ENCODE peak calls at places on chromosomes 4 and X, in five cellular contexts. O, W, I, V and K are unnamed samples.

GRCh38 chr4:47251363-47252135 is 212.0 kb downstream of the COMMD8 start:
- DNase-seq in O (no peak), W (no peak), I (no peak), V (no peak), K (no peak)

GRCh38 chr4:25146076-25146475 is 14.2 kb downstream of the SEPSECS start:
- DNase-seq in O (no peak), W (no peak), I (no peak), V (no peak), K (no peak)

GRCh38 chr4:56655209-56655626 is 25.9 kb downstream of the HOPX start:
- DNase-seq in O (peak; percentile 14), W (no peak), I (no peak), V (no peak), K (no peak)

GRCh38 chr4:119580293-119580692 is 48.3 kb downstream of the PDE5A start:
- DNase-seq in O (no peak), W (no peak), I (no peak), V (no peak), K (no peak)

GRCh38 chr4:173461170-173461569 is 62.3 kb upstream of the SCRG1 start:
- DNase-seq in O (no peak), W (no peak), I (no peak), V (no peak), K (no peak)

GRCh38 chr4:147207941-147208340 is 262.3 kb upstream of the TTC29 start:
- DNase-seq in O (no peak), W (no peak), I (no peak), V (no peak), K (no peak)

GRCh38 chr4:89723096-89723495 is 113.9 kb downstream of the SNCA start:
- DNase-seq in O (no peak), W (no peak), I (no peak), V (no peak), K (no peak)

GRCh38 chr4:174198396-174199179 is 84.9 kb downstream of the FBXO8 start:
- DNase-seq in O (no peak), W (no peak), I (peak; percentile 92), V (no peak), K (no peak)

GRCh38 chrX:109199726-109200125 is 282.2 kb downstream of the GUCY2F start:
- DNase-seq in O (no peak), W (no peak), I (peak; percentile 5), V (no peak), K (no peak)
- H3K27me3 ChIP-seq in O (no peaks in the 10 kb centered on the region), W (no peaks in the 10 kb centered on the region), I (no peaks in the 10 kb centered on the region), V (no peaks in the 10 kb centered on the region), K (no peaks in the 10 kb centered on the region)

GRCh38 chr4:3519468-3520264 is 12.6 kb downstream of the LRPAP1 start:
- DNase-seq in O (no peak), W (no peak), I (no peak), V (no peak), K (no peak)
- H3K27me3 ChIP-seq in O (no peaks in the 10 kb centered on the region), W (no peaks in the 10 kb centered on the region), I (no peaks in the 10 kb centered on the region), V (no peaks in the 10 kb centered on the region), K (no peaks in the 10 kb centered on the region)

DNA sequence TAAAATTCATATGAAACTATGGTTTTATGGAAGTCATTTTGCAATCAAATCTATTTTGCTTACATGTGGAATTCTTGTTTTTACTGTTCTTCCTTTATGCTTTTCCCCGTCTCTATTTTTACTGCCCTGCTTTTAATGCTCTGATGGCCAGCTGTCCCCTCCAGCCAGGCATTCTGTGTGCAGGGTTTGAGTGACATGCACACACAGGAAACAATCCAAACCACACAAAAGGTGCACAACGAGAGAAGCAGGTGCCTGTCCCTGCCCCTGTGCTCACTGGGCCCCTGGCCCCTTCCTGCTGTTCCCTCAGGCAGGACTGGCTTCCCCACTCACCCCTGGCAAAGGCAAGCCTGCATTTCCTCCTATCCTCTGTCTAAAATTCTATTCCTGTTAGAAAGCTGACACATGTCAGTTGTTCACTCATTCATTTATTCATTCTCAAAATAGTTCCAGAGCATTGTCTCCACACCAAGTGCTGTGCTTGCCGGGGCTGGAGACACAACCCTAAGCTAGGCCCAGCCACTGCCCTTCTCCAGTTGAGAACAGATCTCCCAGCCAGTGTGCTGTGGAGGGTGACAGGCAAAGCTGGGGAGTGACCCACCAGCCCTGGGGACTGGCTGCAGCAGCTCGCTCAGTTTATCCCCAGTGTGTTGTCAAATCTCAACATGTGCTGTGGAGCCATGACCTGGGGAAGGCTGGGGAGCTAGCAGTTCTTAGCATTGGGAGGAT is 346.3 kb downstream of the FBXW7 start:
- DNase-seq in O (no peak), W (no peak), I (no peak), V (peak; percentile 64), K (no peak)
- H3K27me3 ChIP-seq in O (no peaks in the 10 kb centered on the region), W (no peaks in the 10 kb centered on the region), I (no peaks in the 10 kb centered on the region), V (no peaks in the 10 kb centered on the region), K (no peaks in the 10 kb centered on the region)

GRCh38 chr4:99810536-99810935 is 6.1 kb upstream of the DAPP1 start:
- DNase-seq in O (no peak), W (no peak), I (no peak), V (no peak), K (no peak)

GRCh38 chr4:99806545-99806944 is 10.1 kb upstream of the DAPP1 start:
- DNase-seq in O (no peak), W (no peak), I (no peak), V (no peak), K (no peak)

GRCh38 chr4:99808260-99808857 is 8.3 kb upstream of the DAPP1 start:
- DNase-seq in O (peak; percentile 47), W (peak; percentile 66), I (peak; percentile 53), V (no peak), K (no peak)

GRCh38 chr4:99809326-99809725 is 7.3 kb upstream of the DAPP1 start:
- DNase-seq in O (no peak), W (no peak), I (no peak), V (no peak), K (no peak)

DNA sequence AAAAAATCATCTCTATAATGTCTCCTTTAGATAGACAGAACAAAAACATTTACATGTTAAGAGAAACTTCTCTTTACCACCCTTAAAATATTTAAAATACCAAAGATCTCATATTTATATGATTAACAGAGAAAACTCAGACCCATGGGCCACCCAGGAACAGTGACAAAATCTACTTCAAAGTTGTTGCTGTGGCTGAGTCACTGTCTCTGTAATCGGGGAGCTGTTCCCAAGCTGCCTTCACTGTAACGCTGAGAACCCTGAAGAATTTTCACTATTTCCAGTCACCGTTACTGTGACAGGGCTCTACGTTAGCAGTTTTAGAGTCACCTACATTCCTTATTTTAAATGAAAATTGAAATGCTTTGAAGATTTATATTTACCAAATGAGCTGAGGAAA is 9.0 kb upstream of the DAPP1 start:
- DNase-seq in O (no peak), W (no peak), I (no peak), V (no peak), K (no peak)
- H3K27me3 ChIP-seq in O (peaks cover 6% of the 10 kb centered on the region), W (no peaks in the 10 kb centered on the region), I (no peaks in the 10 kb centered on the region), V (no peaks in the 10 kb centered on the region), K (no peaks in the 10 kb centered on the region)

DNA sequence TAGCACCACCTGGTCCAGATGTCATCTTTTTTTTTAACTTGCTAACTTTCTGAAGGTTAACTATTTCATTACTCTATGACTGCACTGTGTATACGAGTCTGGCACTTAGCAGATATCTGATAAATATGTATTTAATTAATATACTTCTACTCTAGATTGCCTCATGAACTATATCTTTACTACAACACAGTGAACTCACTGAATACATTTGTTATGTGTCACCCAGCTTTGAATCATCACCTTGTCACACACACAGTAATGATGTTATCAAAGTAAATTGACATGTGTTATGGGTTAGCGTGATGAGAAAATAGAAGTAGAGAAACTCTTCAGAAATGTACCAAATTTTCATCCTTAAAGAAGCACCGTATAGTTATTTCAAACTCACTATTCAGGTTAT is 419.3 kb upstream of the ADGRL3 start:
- DNase-seq in O (no peak), W (no peak), I (peak; percentile 37), V (no peak), K (no peak)
- H3K27me3 ChIP-seq in O (no peaks in the 10 kb centered on the region), W (no peaks in the 10 kb centered on the region), I (no peaks in the 10 kb centered on the region), V (no peaks in the 10 kb centered on the region), K (no peaks in the 10 kb centered on the region)

DNA sequence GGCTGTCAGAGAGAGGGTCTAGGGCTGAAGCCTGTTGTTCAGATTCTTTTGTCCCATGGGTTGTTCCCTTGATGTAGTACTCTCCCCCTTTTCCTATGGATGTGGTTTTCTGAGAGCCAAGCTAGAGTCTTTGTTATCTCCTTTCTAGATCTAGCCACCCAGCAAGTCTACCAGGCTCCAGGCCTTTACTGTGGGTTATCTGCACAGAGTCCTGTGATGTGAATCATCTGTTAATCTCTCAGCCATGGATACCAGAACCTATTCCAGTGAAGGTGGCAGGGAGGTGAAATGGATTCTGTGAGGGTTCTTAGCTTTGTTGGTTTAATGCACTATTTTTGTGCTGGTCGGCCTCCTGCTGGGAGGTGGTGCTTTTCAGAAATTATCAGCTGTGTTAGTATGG is 109.5 kb downstream of the PRR32 start:
- DNase-seq in O (no peak), W (no peak), I (no peak), V (no peak), K (no peak)
- H3K27me3 ChIP-seq in O (no peaks in the 10 kb centered on the region), W (no peaks in the 10 kb centered on the region), I (no peaks in the 10 kb centered on the region), V (no peaks in the 10 kb centered on the region), K (no peaks in the 10 kb centered on the region)